ENCODE peak calls at places on chromosomes 4 and X, in eight cellular contexts. One of them, this sample, is unnamed.

GRCh38 chr4:184674011-184674410 is 24.5 kb downstream of the PRIMPOL start:
- DNase-seq in SW480: no peak
- DNase-seq in GM13977: no peak
- DNase-seq in germinal center: no peak
- DNase-seq in GM23248: no peak
- DNase-seq in AG04450: no peak
- DNase-seq in stimulated activated CD4-positive, alpha-beta T cell treated with anti-CD3 and anti-CD28 coated beads, Interleukin-15, amount 100 ng/mL, for 1 hour: no peak
- DNase-seq in activated T-cell treated with anti-CD3 and anti-CD28 coated beads, Interleukin-2, amount 50 U/mL, for 24 hours: no peak
- DNase-seq in this sample: no peak

GRCh38 chrX:128781506-128781905 is 729.3 kb upstream of the ACTRT1 start:
- DNase-seq in GM23248: no peak
- DNase-seq in stimulated activated CD4-positive, alpha-beta T cell treated with anti-CD3 and anti-CD28 coated beads, Interleukin-15, amount 100 ng/mL, for 1 hour: no peak
- DNase-seq in AG04450: no peak
- DNase-seq in activated T-cell treated with anti-CD3 and anti-CD28 coated beads, Interleukin-2, amount 50 U/mL, for 24 hours: peak
- DNase-seq in SW480: peak
- DNase-seq in germinal center: no peak
- DNase-seq in GM13977: peak
- DNase-seq in this sample: peak

GRCh38 chr4:76799139-76799538 is 98.8 kb downstream of the SOWAHB start:
- DNase-seq in SW480: no peak
- DNase-seq in stimulated activated CD4-positive, alpha-beta T cell treated with anti-CD3 and anti-CD28 coated beads, Interleukin-15, amount 100 ng/mL, for 1 hour: no peak
- DNase-seq in AG04450: no peak
- DNase-seq in germinal center: no peak
- DNase-seq in GM13977: no peak
- DNase-seq in activated T-cell treated with anti-CD3 and anti-CD28 coated beads, Interleukin-2, amount 50 U/mL, for 24 hours: no peak
- DNase-seq in GM23248: no peak
- DNase-seq in this sample: no peak

GRCh38 chr4:8391972-8392371 is 48.6 kb downstream of the ACOX3 start:
- DNase-seq in GM23248: peak
- DNase-seq in activated T-cell treated with anti-CD3 and anti-CD28 coated beads, Interleukin-2, amount 50 U/mL, for 24 hours: no peak
- DNase-seq in GM13977: peak
- DNase-seq in germinal center: peak
- DNase-seq in AG04450: peak
- DNase-seq in stimulated activated CD4-positive, alpha-beta T cell treated with anti-CD3 and anti-CD28 coated beads, Interleukin-15, amount 100 ng/mL, for 1 hour: no peak
- DNase-seq in SW480: no peak
- DNase-seq in this sample: peak

GRCh38 chrX:68147848-68148247 is 285.4 kb downstream of the OPHN1 start:
- DNase-seq in GM23248: no peak
- DNase-seq in germinal center: no peak
- DNase-seq in SW480: no peak
- DNase-seq in GM13977: no peak
- DNase-seq in activated T-cell treated with anti-CD3 and anti-CD28 coated beads, Interleukin-2, amount 50 U/mL, for 24 hours: no peak
- DNase-seq in stimulated activated CD4-positive, alpha-beta T cell treated with anti-CD3 and anti-CD28 coated beads, Interleukin-15, amount 100 ng/mL, for 1 hour: no peak
- DNase-seq in AG04450: no peak
- DNase-seq in this sample: no peak

GRCh38 chr4:94653095-94653649 is 104.6 kb upstream of the BMPR1B start:
- DNase-seq in activated T-cell treated with anti-CD3 and anti-CD28 coated beads, Interleukin-2, amount 50 U/mL, for 24 hours: no peak
- DNase-seq in stimulated activated CD4-positive, alpha-beta T cell treated with anti-CD3 and anti-CD28 coated beads, Interleukin-15, amount 100 ng/mL, for 1 hour: no peak
- DNase-seq in GM13977: no peak
- DNase-seq in AG04450: no peak
- DNase-seq in germinal center: no peak
- DNase-seq in SW480: no peak
- DNase-seq in GM23248: no peak
- DNase-seq in this sample: no peak

GRCh38 chr4:107755841-107756356 is 35.9 kb upstream of the PAPSS1 start:
- DNase-seq in germinal center: no peak
- DNase-seq in AG04450: no peak
- DNase-seq in GM23248: no peak
- DNase-seq in activated T-cell treated with anti-CD3 and anti-CD28 coated beads, Interleukin-2, amount 50 U/mL, for 24 hours: no peak
- DNase-seq in stimulated activated CD4-positive, alpha-beta T cell treated with anti-CD3 and anti-CD28 coated beads, Interleukin-15, amount 100 ng/mL, for 1 hour: no peak
- DNase-seq in SW480: no peak
- DNase-seq in GM13977: no peak
- DNase-seq in this sample: no peak

GRCh38 chrX:71579990-71580380 is 1.7 kb downstream of the GCNA start:
- DNase-seq in GM23248: no peak
- DNase-seq in SW480: no peak
- DNase-seq in germinal center: no peak
- DNase-seq in AG04450: no peak
- DNase-seq in activated T-cell treated with anti-CD3 and anti-CD28 coated beads, Interleukin-2, amount 50 U/mL, for 24 hours: no peak
- DNase-seq in GM13977: no peak
- DNase-seq in stimulated activated CD4-positive, alpha-beta T cell treated with anti-CD3 and anti-CD28 coated beads, Interleukin-15, amount 100 ng/mL, for 1 hour: no peak
- DNase-seq in this sample: no peak

GRCh38 chrX:39477438-39478120 is 620.2 kb downstream of the BCOR start:
- DNase-seq in AG04450: no peak
- DNase-seq in stimulated activated CD4-positive, alpha-beta T cell treated with anti-CD3 and anti-CD28 coated beads, Interleukin-15, amount 100 ng/mL, for 1 hour: no peak
- DNase-seq in GM23248: no peak
- DNase-seq in SW480: peak
- DNase-seq in germinal center: peak
- DNase-seq in activated T-cell treated with anti-CD3 and anti-CD28 coated beads, Interleukin-2, amount 50 U/mL, for 24 hours: peak
- DNase-seq in GM13977: no peak
- DNase-seq in this sample: peak

GRCh38 chrX:41265615-41266014 is 68.3 kb upstream of the DDX3X start:
- DNase-seq in GM23248: peak
- DNase-seq in AG04450: peak
- DNase-seq in stimulated activated CD4-positive, alpha-beta T cell treated with anti-CD3 and anti-CD28 coated beads, Interleukin-15, amount 100 ng/mL, for 1 hour: no peak
- DNase-seq in SW480: no peak
- DNase-seq in GM13977: no peak
- DNase-seq in activated T-cell treated with anti-CD3 and anti-CD28 coated beads, Interleukin-2, amount 50 U/mL, for 24 hours: peak
- DNase-seq in germinal center: peak
- DNase-seq in this sample: peak

GRCh38 chr4:3520796-3521600 is 11.2 kb downstream of the LRPAP1 start:
- DNase-seq in SW480: no peak
- DNase-seq in stimulated activated CD4-positive, alpha-beta T cell treated with anti-CD3 and anti-CD28 coated beads, Interleukin-15, amount 100 ng/mL, for 1 hour: no peak
- DNase-seq in GM23248: no peak
- DNase-seq in AG04450: no peak
- DNase-seq in activated T-cell treated with anti-CD3 and anti-CD28 coated beads, Interleukin-2, amount 50 U/mL, for 24 hours: no peak
- DNase-seq in GM13977: no peak
- DNase-seq in germinal center: no peak
- DNase-seq in this sample: no peak

GRCh38 chrX:103187953-103188475 is 26.9 kb upstream of the BEX4 start:
- DNase-seq in SW480: peak
- DNase-seq in GM13977: no peak
- DNase-seq in GM23248: peak
- DNase-seq in stimulated activated CD4-positive, alpha-beta T cell treated with anti-CD3 and anti-CD28 coated beads, Interleukin-15, amount 100 ng/mL, for 1 hour: no peak
- DNase-seq in activated T-cell treated with anti-CD3 and anti-CD28 coated beads, Interleukin-2, amount 50 U/mL, for 24 hours: no peak
- DNase-seq in germinal center: no peak
- DNase-seq in AG04450: no peak
- DNase-seq in this sample: peak

GRCh38 chrX:74458738-74459137 is 37.4 kb downstream of the SLC16A2 start:
- DNase-seq in germinal center: no peak
- DNase-seq in AG04450: no peak
- DNase-seq in SW480: peak
- DNase-seq in stimulated activated CD4-positive, alpha-beta T cell treated with anti-CD3 and anti-CD28 coated beads, Interleukin-15, amount 100 ng/mL, for 1 hour: no peak
- DNase-seq in activated T-cell treated with anti-CD3 and anti-CD28 coated beads, Interleukin-2, amount 50 U/mL, for 24 hours: no peak
- DNase-seq in GM13977: no peak
- DNase-seq in GM23248: peak
- DNase-seq in this sample: peak

GRCh38 chr4:104064650-104065577 is 345.1 kb upstream of the TACR3 start:
- DNase-seq in stimulated activated CD4-positive, alpha-beta T cell treated with anti-CD3 and anti-CD28 coated beads, Interleukin-15, amount 100 ng/mL, for 1 hour: no peak
- DNase-seq in activated T-cell treated with anti-CD3 and anti-CD28 coated beads, Interleukin-2, amount 50 U/mL, for 24 hours: no peak
- DNase-seq in AG04450: no peak
- DNase-seq in GM23248: peak
- DNase-seq in SW480: peak
- DNase-seq in GM13977: peak
- DNase-seq in germinal center: no peak
- DNase-seq in this sample: peak

GRCh38 chrX:32749075-32749474 is 462.3 kb downstream of the DMD start:
- DNase-seq in stimulated activated CD4-positive, alpha-beta T cell treated with anti-CD3 and anti-CD28 coated beads, Interleukin-15, amount 100 ng/mL, for 1 hour: no peak
- DNase-seq in GM13977: no peak
- DNase-seq in AG04450: no peak
- DNase-seq in GM23248: no peak
- DNase-seq in germinal center: no peak
- DNase-seq in SW480: no peak
- DNase-seq in activated T-cell treated with anti-CD3 and anti-CD28 coated beads, Interleukin-2, amount 50 U/mL, for 24 hours: no peak
- DNase-seq in this sample: peak

GRCh38 chr4:56653461-56654237 is 27.4 kb downstream of the HOPX start:
- DNase-seq in GM23248: no peak
- DNase-seq in germinal center: no peak
- DNase-seq in activated T-cell treated with anti-CD3 and anti-CD28 coated beads, Interleukin-2, amount 50 U/mL, for 24 hours: peak
- DNase-seq in SW480: no peak
- DNase-seq in GM13977: no peak
- DNase-seq in AG04450: no peak
- DNase-seq in stimulated activated CD4-positive, alpha-beta T cell treated with anti-CD3 and anti-CD28 coated beads, Interleukin-15, amount 100 ng/mL, for 1 hour: no peak
- DNase-seq in this sample: no peak

GRCh38 chr4:180391613-180392012 is 1851.6 kb upstream of the TENM3 start:
- DNase-seq in AG04450: no peak
- DNase-seq in SW480: no peak
- DNase-seq in germinal center: no peak
- DNase-seq in stimulated activated CD4-positive, alpha-beta T cell treated with anti-CD3 and anti-CD28 coated beads, Interleukin-15, amount 100 ng/mL, for 1 hour: no peak
- DNase-seq in GM23248: no peak
- DNase-seq in GM13977: no peak
- DNase-seq in activated T-cell treated with anti-CD3 and anti-CD28 coated beads, Interleukin-2, amount 50 U/mL, for 24 hours: no peak
- DNase-seq in this sample: no peak

GRCh38 chrX:133980832-133981588 is 4.4 kb downstream of the GPC3 start:
- DNase-seq in germinal center: no peak
- DNase-seq in AG04450: no peak
- DNase-seq in activated T-cell treated with anti-CD3 and anti-CD28 coated beads, Interleukin-2, amount 50 U/mL, for 24 hours: no peak
- DNase-seq in SW480: no peak
- DNase-seq in stimulated activated CD4-positive, alpha-beta T cell treated with anti-CD3 and anti-CD28 coated beads, Interleukin-15, amount 100 ng/mL, for 1 hour: no peak
- DNase-seq in GM23248: no peak
- DNase-seq in GM13977: no peak
- DNase-seq in this sample: no peak

GRCh38 chr4:138770818-138771217 is 244.8 kb upstream of the NOCT start:
- DNase-seq in GM23248: no peak
- DNase-seq in AG04450: no peak
- DNase-seq in activated T-cell treated with anti-CD3 and anti-CD28 coated beads, Interleukin-2, amount 50 U/mL, for 24 hours: no peak
- DNase-seq in stimulated activated CD4-positive, alpha-beta T cell treated with anti-CD3 and anti-CD28 coated beads, Interleukin-15, amount 100 ng/mL, for 1 hour: no peak
- DNase-seq in GM13977: no peak
- DNase-seq in germinal center: no peak
- DNase-seq in SW480: no peak
- DNase-seq in this sample: no peak

GRCh38 chr4:189124149-189124758 is 816.4 kb upstream of the FRG1 start:
- DNase-seq in stimulated activated CD4-positive, alpha-beta T cell treated with anti-CD3 and anti-CD28 coated beads, Interleukin-15, amount 100 ng/mL, for 1 hour: no peak
- DNase-seq in GM13977: no peak
- DNase-seq in SW480: peak
- DNase-seq in activated T-cell treated with anti-CD3 and anti-CD28 coated beads, Interleukin-2, amount 50 U/mL, for 24 hours: no peak
- DNase-seq in GM23248: peak
- DNase-seq in AG04450: peak
- DNase-seq in germinal center: no peak
- DNase-seq in this sample: peak

GRCh38 chr4:99856166-99856565 is 38.1 kb downstream of the LAMTOR3 start:
- DNase-seq in GM23248: peak
- DNase-seq in SW480: no peak
- DNase-seq in AG04450: no peak
- DNase-seq in stimulated activated CD4-positive, alpha-beta T cell treated with anti-CD3 and anti-CD28 coated beads, Interleukin-15, amount 100 ng/mL, for 1 hour: no peak
- DNase-seq in GM13977: no peak
- DNase-seq in germinal center: no peak
- DNase-seq in activated T-cell treated with anti-CD3 and anti-CD28 coated beads, Interleukin-2, amount 50 U/mL, for 24 hours: no peak
- DNase-seq in this sample: peak

GRCh38 chrX:134752558-134752957 is 94.3 kb upstream of the PLAC1 start:
- DNase-seq in activated T-cell treated with anti-CD3 and anti-CD28 coated beads, Interleukin-2, amount 50 U/mL, for 24 hours: no peak
- DNase-seq in germinal center: no peak
- DNase-seq in GM13977: no peak
- DNase-seq in SW480: no peak
- DNase-seq in GM23248: no peak
- DNase-seq in AG04450: no peak
- DNase-seq in stimulated activated CD4-positive, alpha-beta T cell treated with anti-CD3 and anti-CD28 coated beads, Interleukin-15, amount 100 ng/mL, for 1 hour: no peak
- DNase-seq in this sample: no peak

GRCh38 chr4:83850435-83850834 is 314.5 kb downstream of the GPAT3 start:
- DNase-seq in germinal center: no peak
- DNase-seq in activated T-cell treated with anti-CD3 and anti-CD28 coated beads, Interleukin-2, amount 50 U/mL, for 24 hours: no peak
- DNase-seq in SW480: no peak
- DNase-seq in AG04450: no peak
- DNase-seq in stimulated activated CD4-positive, alpha-beta T cell treated with anti-CD3 and anti-CD28 coated beads, Interleukin-15, amount 100 ng/mL, for 1 hour: no peak
- DNase-seq in GM13977: no peak
- DNase-seq in GM23248: peak
- DNase-seq in this sample: peak

GRCh38 chr4:968221-968620 is 5.1 kb downstream of the DGKQ start:
- DNase-seq in GM23248: no peak
- DNase-seq in activated T-cell treated with anti-CD3 and anti-CD28 coated beads, Interleukin-2, amount 50 U/mL, for 24 hours: no peak
- DNase-seq in AG04450: no peak
- DNase-seq in stimulated activated CD4-positive, alpha-beta T cell treated with anti-CD3 and anti-CD28 coated beads, Interleukin-15, amount 100 ng/mL, for 1 hour: no peak
- DNase-seq in SW480: no peak
- DNase-seq in GM13977: no peak
- DNase-seq in germinal center: no peak
- DNase-seq in this sample: no peak

GRCh38 chrX:9141496-9141895 is 107.6 kb upstream of the FAM9B start:
- DNase-seq in germinal center: no peak
- DNase-seq in activated T-cell treated with anti-CD3 and anti-CD28 coated beads, Interleukin-2, amount 50 U/mL, for 24 hours: no peak
- DNase-seq in stimulated activated CD4-positive, alpha-beta T cell treated with anti-CD3 and anti-CD28 coated beads, Interleukin-15, amount 100 ng/mL, for 1 hour: no peak
- DNase-seq in GM23248: peak
- DNase-seq in AG04450: peak
- DNase-seq in SW480: no peak
- DNase-seq in GM13977: no peak
- DNase-seq in this sample: peak

GRCh38 chrX:98299785-98300184 is 1416.1 kb downstream of the RPA4 start:
- DNase-seq in germinal center: no peak
- DNase-seq in GM13977: no peak
- DNase-seq in GM23248: no peak
- DNase-seq in activated T-cell treated with anti-CD3 and anti-CD28 coated beads, Interleukin-2, amount 50 U/mL, for 24 hours: no peak
- DNase-seq in SW480: no peak
- DNase-seq in AG04450: no peak
- DNase-seq in stimulated activated CD4-positive, alpha-beta T cell treated with anti-CD3 and anti-CD28 coated beads, Interleukin-15, amount 100 ng/mL, for 1 hour: no peak
- DNase-seq in this sample: peak

GRCh38 chrX:50108264-50108663 is 92.5 kb downstream of the AKAP4 start:
- DNase-seq in GM13977: no peak
- DNase-seq in activated T-cell treated with anti-CD3 and anti-CD28 coated beads, Interleukin-2, amount 50 U/mL, for 24 hours: no peak
- DNase-seq in AG04450: no peak
- DNase-seq in germinal center: no peak
- DNase-seq in GM23248: no peak
- DNase-seq in SW480: peak
- DNase-seq in stimulated activated CD4-positive, alpha-beta T cell treated with anti-CD3 and anti-CD28 coated beads, Interleukin-15, amount 100 ng/mL, for 1 hour: no peak
- DNase-seq in this sample: no peak

GRCh38 chr4:2255501-2256155 is 6.3 kb downstream of the MXD4 start:
- DNase-seq in GM23248: no peak
- DNase-seq in stimulated activated CD4-positive, alpha-beta T cell treated with anti-CD3 and anti-CD28 coated beads, Interleukin-15, amount 100 ng/mL, for 1 hour: no peak
- DNase-seq in activated T-cell treated with anti-CD3 and anti-CD28 coated beads, Interleukin-2, amount 50 U/mL, for 24 hours: no peak
- DNase-seq in germinal center: no peak
- DNase-seq in AG04450: no peak
- DNase-seq in SW480: no peak
- DNase-seq in GM13977: no peak
- DNase-seq in this sample: peak

GRCh38 chr4:165308606-165309005 is 18.9 kb upstream of the MSMO1 start:
- DNase-seq in GM23248: peak
- DNase-seq in AG04450: no peak
- DNase-seq in activated T-cell treated with anti-CD3 and anti-CD28 coated beads, Interleukin-2, amount 50 U/mL, for 24 hours: no peak
- DNase-seq in germinal center: no peak
- DNase-seq in stimulated activated CD4-positive, alpha-beta T cell treated with anti-CD3 and anti-CD28 coated beads, Interleukin-15, amount 100 ng/mL, for 1 hour: no peak
- DNase-seq in GM13977: no peak
- DNase-seq in SW480: no peak
- DNase-seq in this sample: no peak

GRCh38 chr4:5751073-5751917 is 40.3 kb downstream of the EVC start:
- DNase-seq in germinal center: no peak
- DNase-seq in GM13977: no peak
- DNase-seq in stimulated activated CD4-positive, alpha-beta T cell treated with anti-CD3 and anti-CD28 coated beads, Interleukin-15, amount 100 ng/mL, for 1 hour: no peak
- DNase-seq in GM23248: peak
- DNase-seq in SW480: no peak
- DNase-seq in activated T-cell treated with anti-CD3 and anti-CD28 coated beads, Interleukin-2, amount 50 U/mL, for 24 hours: no peak
- DNase-seq in AG04450: peak
- DNase-seq in this sample: peak

GRCh38 chr4:161252520-161253141 is 911.2 kb downstream of the FSTL5 start:
- DNase-seq in GM23248: peak
- DNase-seq in SW480: peak
- DNase-seq in AG04450: no peak
- DNase-seq in activated T-cell treated with anti-CD3 and anti-CD28 coated beads, Interleukin-2, amount 50 U/mL, for 24 hours: no peak
- DNase-seq in GM13977: peak
- DNase-seq in germinal center: peak
- DNase-seq in stimulated activated CD4-positive, alpha-beta T cell treated with anti-CD3 and anti-CD28 coated beads, Interleukin-15, amount 100 ng/mL, for 1 hour: no peak
- DNase-seq in this sample: peak

GRCh38 chr4:185227131-185227551 is 17.7 kb downstream of the SNX25 start:
- DNase-seq in GM23248: peak
- DNase-seq in AG04450: no peak
- DNase-seq in GM13977: no peak
- DNase-seq in stimulated activated CD4-positive, alpha-beta T cell treated with anti-CD3 and anti-CD28 coated beads, Interleukin-15, amount 100 ng/mL, for 1 hour: no peak
- DNase-seq in germinal center: no peak
- DNase-seq in SW480: no peak
- DNase-seq in activated T-cell treated with anti-CD3 and anti-CD28 coated beads, Interleukin-2, amount 50 U/mL, for 24 hours: no peak
- DNase-seq in this sample: peak

GRCh38 chr4:6777636-6778281 is 4.8 kb upstream of the KIAA0232 start:
- DNase-seq in germinal center: peak
- DNase-seq in SW480: no peak
- DNase-seq in AG04450: no peak
- DNase-seq in stimulated activated CD4-positive, alpha-beta T cell treated with anti-CD3 and anti-CD28 coated beads, Interleukin-15, amount 100 ng/mL, for 1 hour: no peak
- DNase-seq in activated T-cell treated with anti-CD3 and anti-CD28 coated beads, Interleukin-2, amount 50 U/mL, for 24 hours: no peak
- DNase-seq in GM13977: no peak
- DNase-seq in GM23248: no peak
- DNase-seq in this sample: no peak